ENCODE peak calls at places on chromosomes 1 and 21, in five cellular contexts. G is astrocyte of the spinal cord, P is cardiac muscle cell, M is Panc1, Q is fibroblast of lung. Y is an unnamed sample.

GRCh38 chr21:18350216-18350615 is 53.4 kb downstream of the TMPRSS15 start:
- DNase-seq in G (peak; percentile 46), P (no peak), M (no peak), Q (peak; percentile 32), Y (no peak)

GRCh38 chr1:224387943-224388342 is 31.3 kb downstream of the CNIH4 start:
- DNase-seq in G (no peak), P (no peak), M (no peak), Q (no peak), Y (no peak)

GRCh38 chr1:208604295-208604694 is 360.1 kb upstream of the PLXNA2 start:
- DNase-seq in G (peak; percentile 41), P (no peak), M (peak; percentile 39), Q (peak; percentile 26), Y (peak; percentile 48)

GRCh38 chr1:31705080-31705866 is 1.5 kb upstream of the COL16A1 start:
- DNase-seq in G (peak; percentile 79), P (peak; percentile 51), M (no peak), Q (peak; percentile 53), Y (no peak)

GRCh38 chr1:58149266-58149812 is 397.2 kb downstream of the OMA1 start:
- DNase-seq in G (no peak), P (no peak), M (no peak), Q (no peak), Y (no peak)

GRCh38 chr1:3753656-3754454 is 1.6 kb downstream of the CCDC27 start:
- DNase-seq in G (no peak), P (no peak), M (no peak), Q (no peak), Y (no peak)

GRCh38 chr1:7539772-7540175 is 231.3 kb upstream of the VAMP3 start:
- DNase-seq in G (peak; percentile 15), P (peak; percentile 65), M (no peak), Q (peak; percentile 63), Y (no peak)

GRCh38 chr21:44353200-44353970 is at the start of gene TRPM2:
- DNase-seq in G (no peak), P (no peak), M (no peak), Q (no peak), Y (peak; percentile 37)

GRCh38 chr1:228109962-228110488 is 926 bp upstream of the MRPL55 start:
- DNase-seq in G (no peak), P (no peak), M (no peak), Q (peak; percentile 37), Y (no peak)

GRCh38 chr1:225462714-225463574 is 35.1 kb upstream of the LBR start:
- DNase-seq in G (no peak), P (no peak), M (no peak), Q (no peak), Y (no peak)

GRCh38 chr1:31182352-31182751 is 57.3 kb downstream of the NKAIN1 start:
- DNase-seq in G (peak; percentile 84), P (peak; percentile 92), M (no peak), Q (peak; percentile 90), Y (no peak)

GRCh38 chr1:81998165-81998564 is 197.4 kb downstream of the ADGRL2 start:
- DNase-seq in G (peak; percentile 2), P (no peak), M (no peak), Q (peak; percentile 1), Y (no peak)

GRCh38 chr1:115642168-115643072 is 650 bp downstream of the VANGL1 start:
- DNase-seq in G (peak; percentile 44), P (peak; percentile 75), M (no peak), Q (peak; percentile 58), Y (peak; percentile 60)

GRCh38 chr1:229894535-229894934 is 172.5 kb upstream of the GALNT2 start:
- DNase-seq in G (no peak), P (no peak), M (no peak), Q (no peak), Y (no peak)

GRCh38 chr1:8570435-8570834 is 247.0 kb downstream of the RERE start:
- DNase-seq in G (no peak), P (no peak), M (no peak), Q (no peak), Y (no peak)

GRCh38 chr1:51515312-51515960 is 3.6 kb downstream of the EPS15 start:
- DNase-seq in G (no peak), P (no peak), M (no peak), Q (no peak), Y (no peak)

GRCh38 chr1:35570589-35571137 is 2.5 kb upstream of the TFAP2E start:
- DNase-seq in G (no peak), P (no peak), M (no peak), Q (peak; percentile 66), Y (no peak)

GRCh38 chr1:99170516-99170915 is 93.8 kb upstream of the PLPPR4 start:
- DNase-seq in G (peak; percentile 46), P (no peak), M (no peak), Q (peak; percentile 69), Y (no peak)

GRCh38 chr1:99173282-99173681 is 91.0 kb upstream of the PLPPR4 start:
- DNase-seq in G (no peak), P (no peak), M (no peak), Q (peak; percentile 48), Y (no peak)

GRCh38 chr1:99171126-99171813 is 93.0 kb upstream of the PLPPR4 start:
- DNase-seq in G (no peak), P (no peak), M (no peak), Q (no peak), Y (no peak)

GRCh38 chr1:99176753-99177152 is 87.5 kb upstream of the PLPPR4 start:
- DNase-seq in G (no peak), P (no peak), M (no peak), Q (peak; percentile 50), Y (no peak)

GRCh38 chr1:99173900-99174299 is 90.4 kb upstream of the PLPPR4 start:
- DNase-seq in G (no peak), P (no peak), M (no peak), Q (peak; percentile 11), Y (no peak)
- TF ChIP-seq CTCF in G (no peak), P (no peak), M (no peak), Q (no peak), Y (no peak)

DNA sequence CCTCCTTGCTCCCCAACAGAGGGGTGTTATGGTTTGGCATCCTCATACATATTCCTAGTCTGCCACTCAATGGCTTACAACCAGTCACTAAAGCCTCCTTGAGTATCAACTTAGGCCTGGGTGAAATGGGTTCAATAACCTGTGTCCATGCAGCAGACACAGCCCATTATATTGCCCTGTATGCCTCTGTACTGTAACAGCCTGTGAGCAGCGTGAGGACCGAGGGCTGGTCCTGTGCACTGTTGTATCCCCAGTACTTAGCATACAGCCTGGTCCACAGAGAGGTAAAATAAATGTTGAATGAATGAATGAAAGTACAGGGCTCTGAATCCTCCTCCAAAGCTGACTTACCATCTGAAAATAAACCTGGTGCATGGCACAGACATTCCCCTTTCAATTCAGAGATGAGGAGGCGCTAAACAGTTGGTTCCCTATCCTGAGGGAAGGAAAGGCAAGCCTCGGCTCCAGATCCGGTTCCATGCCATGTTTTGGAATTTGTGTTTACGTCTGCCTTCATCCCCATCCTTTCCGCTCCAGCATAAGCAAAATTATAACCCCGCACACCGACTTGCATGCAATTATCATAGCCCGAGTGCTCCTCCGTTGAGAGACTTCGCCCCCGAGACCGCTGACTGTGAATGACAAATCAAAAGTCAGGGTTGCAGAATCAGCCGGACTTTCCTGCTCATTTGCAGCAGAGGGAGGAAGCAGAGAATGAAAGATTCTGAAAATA is 45.0 kb upstream of the DNAJC6 start:
- DNase-seq in G (peak; percentile 64), P (peak; percentile 59), M (no peak), Q (peak; percentile 63), Y (no peak)
- H3K4me3 ChIP-seq in G (peak overlapping the region; percentile 33), P (no peak overlapping the region), M (peak overlapping the region; percentile 27), Q (peak overlapping the region; percentile 17), Y (no peak overlapping the region)

GRCh38 chr1:205477759-205478247 is 22.0 kb upstream of the BLACAT1 start:
- DNase-seq in G (peak; percentile 65), P (no peak), M (no peak), Q (peak; percentile 78), Y (no peak)
- TF ChIP-seq CTCF in G (no peak), P (no peak), M (no peak), Q (no peak), Y (no peak)

DNA sequence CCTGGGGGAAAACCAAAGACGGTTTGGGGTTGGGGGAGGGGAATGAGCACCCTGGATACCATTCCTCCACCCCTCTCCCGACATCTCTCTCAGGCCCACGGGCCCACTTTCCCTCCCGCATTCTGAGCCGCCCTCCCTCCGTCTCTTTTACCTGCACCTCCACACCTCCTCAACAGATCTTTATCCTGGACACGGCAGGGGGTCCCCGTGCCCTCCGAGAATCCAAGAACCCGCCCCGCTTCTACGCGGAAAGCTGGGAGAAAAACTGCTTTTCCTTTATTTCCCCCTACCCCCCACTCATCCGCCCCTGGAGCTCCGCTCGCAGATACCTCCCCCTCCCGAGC is 108.8 kb downstream of the NAV1 start:
- DNase-seq in G (no peak), P (peak; percentile 22), M (no peak), Q (no peak), Y (no peak)
- H3K4me3 ChIP-seq in G (peak overlapping the region; percentile 61), P (peak overlapping the region; percentile 66), M (peak overlapping the region; percentile 52), Q (peak overlapping the region; percentile 80), Y (no peak overlapping the region)

GRCh38 chr1:164092603-164093353 is 466.2 kb upstream of the PBX1 start:
- DNase-seq in G (no peak), P (no peak), M (no peak), Q (no peak), Y (no peak)
- TF ChIP-seq CTCF in G (no peak), P (peak; percentile 41), M (no peak), Q (peak; percentile 32), Y (peak; percentile 34)

DNA sequence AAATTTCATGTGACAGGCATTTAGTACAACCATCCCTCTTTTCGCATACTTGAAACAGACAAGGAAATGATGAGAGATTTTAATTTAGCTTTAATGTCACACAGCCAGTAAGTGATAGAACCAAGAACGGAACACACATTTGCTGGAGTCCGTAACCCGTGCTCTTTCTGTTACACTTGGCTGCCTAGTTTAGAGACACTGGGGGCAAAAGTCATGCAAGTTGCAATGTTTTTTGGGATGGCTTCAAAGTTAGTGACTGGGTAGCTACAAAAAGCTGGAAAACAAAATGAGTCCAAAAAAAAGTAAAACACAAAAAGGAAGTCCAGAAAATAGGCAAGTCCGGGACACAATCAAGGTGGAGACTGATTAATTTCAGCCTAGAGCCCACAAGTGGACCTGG is 5.9 kb downstream of the NID1 start:
- DNase-seq in G (no peak), P (no peak), M (no peak), Q (no peak), Y (no peak)
- H3K4me3 ChIP-seq in G (no peak overlapping the region), P (no peak overlapping the region), M (no peak overlapping the region), Q (peak overlapping the region; percentile 8), Y (no peak overlapping the region)

DNA sequence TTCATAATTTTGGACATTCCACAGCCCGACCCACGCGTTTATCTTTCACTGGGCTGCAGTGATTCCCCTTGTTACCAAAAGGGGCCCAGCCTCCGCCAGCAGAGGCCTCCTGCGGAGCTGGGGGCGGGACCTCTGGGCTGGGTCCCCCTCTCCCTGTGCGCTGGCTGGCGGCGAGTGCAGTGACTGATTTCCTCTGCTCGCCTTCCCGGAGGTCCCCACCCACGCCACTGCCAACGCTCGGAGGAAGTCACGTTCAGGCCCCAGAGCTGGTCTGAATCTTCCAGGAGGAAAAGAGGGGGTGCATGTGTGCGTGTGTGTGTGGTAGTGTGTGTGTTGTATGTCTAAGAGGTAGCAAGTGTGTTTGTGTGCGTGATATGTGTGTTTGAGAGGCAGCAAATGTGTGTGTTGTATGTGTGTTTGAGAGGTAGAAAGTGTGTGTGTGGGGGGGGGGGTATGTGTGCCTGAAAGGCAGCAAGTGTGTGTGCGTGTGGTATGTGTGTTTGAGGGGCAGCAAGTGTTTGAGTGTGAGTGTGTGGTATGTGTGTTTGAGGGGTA is 35.0 kb upstream of the JAK1 start:
- DNase-seq in G (peak; percentile 38), P (peak; percentile 20), M (no peak), Q (peak; percentile 52), Y (no peak)
- TF ChIP-seq CTCF in G (no peak), P (peak; percentile 28), M (no peak), Q (peak; percentile 5), Y (no peak)

GRCh38 chr1:214386333-214386732 is 105.4 kb downstream of the SMYD2 start:
- DNase-seq in G (no peak), P (no peak), M (no peak), Q (peak; percentile 52), Y (no peak)
- H3K4me3 ChIP-seq in G (no peak overlapping the region), P (no peak overlapping the region), M (no peak overlapping the region), Q (no peak overlapping the region), Y (no peak overlapping the region)

Y was measured in GM12864.